ENCODE peak calls at places on chromosome 17, in five cellular contexts. One of them, this sample, is unnamed.

GRCh38 chr17:6498798-6499540 is 54.7 kb downstream of the PIMREG start:
- DNase-seq in endothelial cell of umbilical vein: no peak
- DNase-seq in neural crest cell: no peak
- DNase-seq in HFFc6: no peak
- DNase-seq in lower leg skin: peak
- DNase-seq in this sample: no peak

GRCh38 chr17:74296548-74296936 is 22.5 kb downstream of the DNAI2 start:
- DNase-seq in neural crest cell: peak
- DNase-seq in endothelial cell of umbilical vein: peak
- DNase-seq in lower leg skin: no peak
- DNase-seq in HFFc6: peak
- DNase-seq in this sample: no peak

GRCh38 chr17:36728030-36728991 is 126.9 kb downstream of the MRM1 start:
- DNase-seq in HFFc6: no peak
- DNase-seq in endothelial cell of umbilical vein: no peak
- DNase-seq in neural crest cell: no peak
- DNase-seq in lower leg skin: no peak
- DNase-seq in this sample: no peak

GRCh38 chr17:62824290-62825135 is 16.4 kb upstream of the MARCHF10 start:
- DNase-seq in HFFc6: peak
- DNase-seq in endothelial cell of umbilical vein: no peak
- DNase-seq in lower leg skin: peak
- DNase-seq in neural crest cell: no peak
- DNase-seq in this sample: peak

GRCh38 chr17:7842380-7842949 is 8.4 kb downstream of the KDM6B start:
- DNase-seq in lower leg skin: no peak
- DNase-seq in HFFc6: peak
- DNase-seq in endothelial cell of umbilical vein: peak
- DNase-seq in neural crest cell: no peak
- DNase-seq in this sample: no peak

GRCh38 chr17:15271731-15272130 is 6.6 kb upstream of the PMP22 start:
- DNase-seq in neural crest cell: no peak
- DNase-seq in HFFc6: no peak
- DNase-seq in endothelial cell of umbilical vein: no peak
- DNase-seq in lower leg skin: no peak
- DNase-seq in this sample: no peak

GRCh38 chr17:17691468-17692263 is 10.4 kb downstream of the RAI1 start:
- DNase-seq in neural crest cell: no peak
- DNase-seq in endothelial cell of umbilical vein: peak
- DNase-seq in HFFc6: no peak
- DNase-seq in lower leg skin: no peak
- DNase-seq in this sample: no peak

GRCh38 chr17:42547001-42547461 is 5.7 kb upstream of the HSD17B1 start:
- DNase-seq in HFFc6: no peak
- DNase-seq in neural crest cell: no peak
- DNase-seq in lower leg skin: no peak
- DNase-seq in endothelial cell of umbilical vein: no peak
- DNase-seq in this sample: no peak

GRCh38 chr17:422196-422930 is 69.8 kb upstream of the RPH3AL start:
- DNase-seq in endothelial cell of umbilical vein: no peak
- DNase-seq in neural crest cell: no peak
- DNase-seq in HFFc6: no peak
- DNase-seq in lower leg skin: no peak
- DNase-seq in this sample: no peak

GRCh38 chr17:73013816-73014663 is 78.4 kb downstream of the SLC39A11 start:
- DNase-seq in lower leg skin: no peak
- DNase-seq in HFFc6: peak
- DNase-seq in neural crest cell: no peak
- DNase-seq in endothelial cell of umbilical vein: no peak
- DNase-seq in this sample: peak

GRCh38 chr17:30253316-30253715 is 17.8 kb upstream of the SLC6A4 start:
- DNase-seq in HFFc6: no peak
- DNase-seq in endothelial cell of umbilical vein: no peak
- DNase-seq in lower leg skin: no peak
- DNase-seq in neural crest cell: no peak
- DNase-seq in this sample: no peak

GRCh38 chr17:81295678-81296381 is 723 bp upstream of the SLC38A10 start:
- DNase-seq in HFFc6: peak
- DNase-seq in neural crest cell: no peak
- DNase-seq in endothelial cell of umbilical vein: peak
- DNase-seq in lower leg skin: no peak
- DNase-seq in this sample: no peak

GRCh38 chr17:79114455-79115301 is 40.1 kb downstream of the ENGASE start:
- DNase-seq in HFFc6: no peak
- DNase-seq in endothelial cell of umbilical vein: no peak
- DNase-seq in neural crest cell: no peak
- DNase-seq in lower leg skin: no peak
- DNase-seq in this sample: no peak

GRCh38 chr17:29848737-29849136 is 81.3 kb downstream of the SSH2 start:
- DNase-seq in endothelial cell of umbilical vein: no peak
- DNase-seq in neural crest cell: no peak
- DNase-seq in lower leg skin: no peak
- DNase-seq in HFFc6: peak
- DNase-seq in this sample: no peak

GRCh38 chr17:332023-332422 is 20.6 kb downstream of the RPH3AL start:
- DNase-seq in lower leg skin: no peak
- DNase-seq in neural crest cell: no peak
- DNase-seq in HFFc6: no peak
- DNase-seq in endothelial cell of umbilical vein: no peak
- DNase-seq in this sample: no peak

GRCh38 chr17:1730345-1731193 is 6.1 kb downstream of the WDR81 start:
- DNase-seq in lower leg skin: peak
- DNase-seq in endothelial cell of umbilical vein: no peak
- DNase-seq in neural crest cell: no peak
- DNase-seq in HFFc6: peak
- DNase-seq in this sample: peak

GRCh38 chr17:42814633-42815399 is 9.3 kb downstream of the BECN1 start:
- DNase-seq in neural crest cell: no peak
- DNase-seq in HFFc6: peak
- DNase-seq in lower leg skin: no peak
- DNase-seq in endothelial cell of umbilical vein: peak
- DNase-seq in this sample: peak

GRCh38 chr17:17127156-17127555 is 79.0 kb downstream of the PLD6 start:
- DNase-seq in endothelial cell of umbilical vein: no peak
- DNase-seq in HFFc6: no peak
- DNase-seq in lower leg skin: no peak
- DNase-seq in neural crest cell: no peak
- DNase-seq in this sample: no peak

GRCh38 chr17:6780001-6780400 is 4.0 kb downstream of the FBXO39 start:
- DNase-seq in HFFc6: no peak
- DNase-seq in neural crest cell: no peak
- DNase-seq in lower leg skin: no peak
- DNase-seq in endothelial cell of umbilical vein: no peak
- DNase-seq in this sample: no peak

GRCh38 chr17:82218349-82219075 is 5.9 kb upstream of the CCDC57 start:
- DNase-seq in neural crest cell: no peak
- DNase-seq in lower leg skin: peak
- DNase-seq in HFFc6: no peak
- DNase-seq in endothelial cell of umbilical vein: no peak
- DNase-seq in this sample: no peak

GRCh38 chr17:17581509-17581908 is 10.0 kb downstream of the PEMT start:
- DNase-seq in lower leg skin: no peak
- DNase-seq in HFFc6: no peak
- DNase-seq in endothelial cell of umbilical vein: no peak
- DNase-seq in neural crest cell: no peak
- DNase-seq in this sample: no peak

GRCh38 chr17:37180371-37180770 is 195.4 kb upstream of the C17orf78 start:
- DNase-seq in HFFc6: no peak
- DNase-seq in lower leg skin: no peak
- DNase-seq in neural crest cell: no peak
- DNase-seq in endothelial cell of umbilical vein: no peak
- DNase-seq in this sample: no peak

GRCh38 chr17:334974-335481 is 17.6 kb downstream of the RPH3AL start:
- DNase-seq in HFFc6: no peak
- DNase-seq in neural crest cell: no peak
- DNase-seq in lower leg skin: peak
- DNase-seq in endothelial cell of umbilical vein: no peak
- DNase-seq in this sample: no peak

GRCh38 chr17:3888343-3889171 is 4.3 kb downstream of the CAMKK1 start:
- DNase-seq in neural crest cell: no peak
- DNase-seq in HFFc6: peak
- DNase-seq in endothelial cell of umbilical vein: peak
- DNase-seq in lower leg skin: peak
- DNase-seq in this sample: peak

GRCh38 chr17:50359005-50359699 is 13.2 kb downstream of the XYLT2 start:
- DNase-seq in HFFc6: no peak
- DNase-seq in lower leg skin: peak
- DNase-seq in neural crest cell: no peak
- DNase-seq in endothelial cell of umbilical vein: no peak
- DNase-seq in this sample: no peak

GRCh38 chr17:17570207-17570797 is 21.2 kb downstream of the PEMT start:
- DNase-seq in lower leg skin: no peak
- DNase-seq in HFFc6: no peak
- DNase-seq in neural crest cell: no peak
- DNase-seq in endothelial cell of umbilical vein: peak
- DNase-seq in this sample: peak

GRCh38 chr17:38918129-38918913 is 7.1 kb upstream of the LASP1NB start:
- DNase-seq in lower leg skin: peak
- DNase-seq in endothelial cell of umbilical vein: no peak
- DNase-seq in HFFc6: no peak
- DNase-seq in neural crest cell: no peak
- DNase-seq in this sample: no peak

GRCh38 chr17:42780816-42781638 is 617 bp downstream of the WNK4 start:
- DNase-seq in HFFc6: no peak
- DNase-seq in neural crest cell: no peak
- DNase-seq in endothelial cell of umbilical vein: no peak
- DNase-seq in lower leg skin: no peak
- DNase-seq in this sample: no peak

GRCh38 chr17:35449371-35449931 is 885 bp upstream of the SLFN13 start:
- DNase-seq in neural crest cell: no peak
- DNase-seq in lower leg skin: peak
- DNase-seq in endothelial cell of umbilical vein: no peak
- DNase-seq in HFFc6: no peak
- DNase-seq in this sample: peak

GRCh38 chr17:45809484-45809883 is 25.4 kb downstream of the CRHR1 start:
- DNase-seq in endothelial cell of umbilical vein: no peak
- DNase-seq in HFFc6: no peak
- DNase-seq in neural crest cell: no peak
- DNase-seq in lower leg skin: no peak
- DNase-seq in this sample: no peak

GRCh38 chr17:19725486-19725885 is 9.1 kb upstream of the SLC47A2 start:
- DNase-seq in neural crest cell: no peak
- DNase-seq in HFFc6: no peak
- DNase-seq in endothelial cell of umbilical vein: no peak
- DNase-seq in lower leg skin: no peak
- DNase-seq in this sample: no peak

GRCh38 chr17:17533901-17534441 is 37.8 kb upstream of the RASD1 start:
- DNase-seq in neural crest cell: no peak
- DNase-seq in lower leg skin: no peak
- DNase-seq in HFFc6: no peak
- DNase-seq in endothelial cell of umbilical vein: no peak
- DNase-seq in this sample: no peak

GRCh38 chr17:19641687-19642372 is 6.7 kb upstream of the ALDH3A2 start:
- DNase-seq in endothelial cell of umbilical vein: no peak
- DNase-seq in neural crest cell: no peak
- DNase-seq in HFFc6: no peak
- DNase-seq in lower leg skin: no peak
- DNase-seq in this sample: no peak

GRCh38 chr17:71378036-71378435 is 742.8 kb upstream of the SOX9 start:
- DNase-seq in neural crest cell: no peak
- DNase-seq in lower leg skin: no peak
- DNase-seq in HFFc6: no peak
- DNase-seq in endothelial cell of umbilical vein: no peak
- DNase-seq in this sample: no peak

GRCh38 chr17:57458718-57459285 is 202.5 kb downstream of the MSI2 start:
- DNase-seq in neural crest cell: no peak
- DNase-seq in lower leg skin: no peak
- DNase-seq in HFFc6: no peak
- DNase-seq in endothelial cell of umbilical vein: no peak
- DNase-seq in this sample: no peak
- TF ChIP-seq CTCF in neural crest cell: no peak
- TF ChIP-seq CTCF in lower leg skin: no peak
- TF ChIP-seq CTCF in HFFc6: no peak
- TF ChIP-seq CTCF in endothelial cell of umbilical vein: no peak
- TF ChIP-seq CTCF in this sample: peak

GRCh38 chr17:40433551-40434384 is 9.5 kb upstream of the IGFBP4 start:
- DNase-seq in HFFc6: no peak
- DNase-seq in neural crest cell: no peak
- DNase-seq in endothelial cell of umbilical vein: no peak
- DNase-seq in lower leg skin: peak
- DNase-seq in this sample: no peak
- TF ChIP-seq CTCF in HFFc6: peak
- TF ChIP-seq CTCF in neural crest cell: peak
- TF ChIP-seq CTCF in endothelial cell of umbilical vein: peak
- TF ChIP-seq CTCF in lower leg skin: no peak
- TF ChIP-seq CTCF in this sample: peak

GRCh38 chr17:44636562-44636961 is 19.7 kb upstream of the MEIOC start:
- DNase-seq in lower leg skin: no peak
- DNase-seq in HFFc6: peak
- DNase-seq in endothelial cell of umbilical vein: peak
- DNase-seq in neural crest cell: no peak
- DNase-seq in this sample: peak
- TF ChIP-seq CTCF in lower leg skin: no peak
- TF ChIP-seq CTCF in HFFc6: peak
- TF ChIP-seq CTCF in endothelial cell of umbilical vein: peak
- TF ChIP-seq CTCF in neural crest cell: peak
- TF ChIP-seq CTCF in this sample: peak

DNA sequence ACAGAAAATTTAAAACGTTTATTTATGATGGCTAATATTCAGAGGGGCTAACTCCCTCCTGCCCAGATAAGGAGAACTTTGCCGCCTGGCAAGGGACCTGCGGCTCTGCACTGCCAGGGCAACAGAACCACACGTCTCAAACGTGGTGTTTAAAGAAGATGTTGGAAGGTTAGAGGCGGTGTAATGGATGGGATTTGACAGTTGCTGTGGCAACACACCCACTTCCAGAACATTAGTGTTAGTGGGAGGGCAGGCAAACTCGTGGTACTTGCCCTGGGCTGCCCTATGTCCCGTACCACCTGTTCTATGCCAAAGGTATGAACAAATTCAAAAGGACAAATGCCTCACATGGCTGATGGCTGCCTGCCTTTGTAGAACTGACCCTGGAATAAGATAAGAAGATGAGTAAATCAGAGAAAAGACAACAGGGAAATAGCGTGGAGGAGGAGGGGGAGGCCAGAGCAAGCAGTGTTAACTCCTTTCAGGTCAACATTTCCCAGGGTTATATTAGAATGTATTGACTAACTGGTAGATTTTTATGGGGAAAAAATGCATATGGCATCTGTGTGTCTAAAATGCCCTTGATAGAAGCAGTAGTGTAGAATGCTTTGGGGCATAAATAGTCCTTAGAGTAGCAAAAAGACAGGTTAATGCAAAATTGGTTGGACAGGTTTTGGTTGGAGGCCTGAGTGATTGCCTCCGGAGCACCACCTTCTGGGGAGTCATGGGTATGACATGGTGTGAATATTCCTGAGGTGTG is 30.8 kb downstream of the HLF start:
- DNase-seq in endothelial cell of umbilical vein: peak
- DNase-seq in lower leg skin: no peak
- DNase-seq in neural crest cell: peak
- DNase-seq in HFFc6: peak
- DNase-seq in this sample: peak
- TF ChIP-seq CTCF in endothelial cell of umbilical vein: peak
- TF ChIP-seq CTCF in lower leg skin: no peak
- TF ChIP-seq CTCF in neural crest cell: peak
- TF ChIP-seq CTCF in HFFc6: peak
- TF ChIP-seq CTCF in this sample: peak